ENCODE peak calls at places on chromosome 7, in five cellular contexts. One of them, this sample, is unnamed. For H3K9me3 and H3K4me1, the result is how much of the 10 kb centered on the place peaks cover.

GRCh38 chr7:100974021-100974420 is 4.7 kb downstream of the MUC12 start:
- DNase-seq in tibial artery: no peak
- DNase-seq in aorta: no peak
- DNase-seq in stomach: no peak
- DNase-seq in heart right ventricle: no peak
- DNase-seq in this sample: no peak

GRCh38 chr7:93198472-93198871 is 27.8 kb downstream of the HEPACAM2 start:
- DNase-seq in tibial artery: no peak
- DNase-seq in stomach: no peak
- DNase-seq in heart right ventricle: no peak
- DNase-seq in aorta: no peak
- DNase-seq in this sample: no peak

GRCh38 chr7:16646427-16647081 is 573 bp downstream of the BZW2 start:
- DNase-seq in aorta: peak
- DNase-seq in heart right ventricle: no peak
- DNase-seq in tibial artery: peak
- DNase-seq in stomach: no peak
- DNase-seq in this sample: no peak

GRCh38 chr7:137953043-137953691 is 48.7 kb downstream of the CREB3L2 start:
- DNase-seq in tibial artery: no peak
- DNase-seq in stomach: no peak
- DNase-seq in heart right ventricle: no peak
- DNase-seq in aorta: no peak
- DNase-seq in this sample: no peak

GRCh38 chr7:21041666-21042065 is 255.0 kb upstream of the SP8 start:
- DNase-seq in stomach: no peak
- DNase-seq in tibial artery: no peak
- DNase-seq in heart right ventricle: no peak
- DNase-seq in aorta: no peak
- DNase-seq in this sample: no peak

GRCh38 chr7:98970031-98970615 is 91.8 kb downstream of the TRRAP start:
- DNase-seq in stomach: no peak
- DNase-seq in heart right ventricle: no peak
- DNase-seq in aorta: no peak
- DNase-seq in tibial artery: no peak
- DNase-seq in this sample: no peak

GRCh38 chr7:143434660-143435059 is 8.6 kb upstream of the TAS2R60 start:
- DNase-seq in tibial artery: no peak
- DNase-seq in aorta: peak
- DNase-seq in stomach: no peak
- DNase-seq in heart right ventricle: peak
- DNase-seq in this sample: no peak

GRCh38 chr7:87445897-87446296 is 29.6 kb downstream of the ABCB4 start:
- DNase-seq in aorta: no peak
- DNase-seq in stomach: no peak
- DNase-seq in heart right ventricle: no peak
- DNase-seq in tibial artery: no peak
- DNase-seq in this sample: no peak

GRCh38 chr7:53426145-53426750 is 390.8 kb downstream of the POM121L12 start:
- DNase-seq in aorta: no peak
- DNase-seq in stomach: no peak
- DNase-seq in heart right ventricle: no peak
- DNase-seq in tibial artery: no peak
- DNase-seq in this sample: no peak

GRCh38 chr7:93301736-93302135 is 69.6 kb downstream of the VPS50 start:
- DNase-seq in heart right ventricle: no peak
- DNase-seq in tibial artery: no peak
- DNase-seq in stomach: no peak
- DNase-seq in aorta: no peak
- DNase-seq in this sample: no peak

GRCh38 chr7:157762824-157763223 is 426.0 kb downstream of the DNAJB6 start:
- DNase-seq in stomach: no peak
- DNase-seq in tibial artery: no peak
- DNase-seq in aorta: peak
- DNase-seq in heart right ventricle: no peak
- DNase-seq in this sample: peak

GRCh38 chr7:157766098-157766497 is 429.3 kb downstream of the DNAJB6 start:
- DNase-seq in heart right ventricle: no peak
- DNase-seq in tibial artery: no peak
- DNase-seq in stomach: no peak
- DNase-seq in aorta: no peak
- DNase-seq in this sample: no peak

GRCh38 chr7:157764193-157764592 is 427.4 kb downstream of the DNAJB6 start:
- DNase-seq in aorta: no peak
- DNase-seq in heart right ventricle: no peak
- DNase-seq in stomach: no peak
- DNase-seq in tibial artery: no peak
- DNase-seq in this sample: no peak

GRCh38 chr7:157764946-157765537 is 428.2 kb downstream of the DNAJB6 start:
- DNase-seq in aorta: no peak
- DNase-seq in stomach: no peak
- DNase-seq in tibial artery: no peak
- DNase-seq in heart right ventricle: no peak
- DNase-seq in this sample: no peak

GRCh38 chr7:157763279-157764000 is 426.6 kb downstream of the DNAJB6 start:
- DNase-seq in stomach: no peak
- DNase-seq in heart right ventricle: no peak
- DNase-seq in aorta: peak
- DNase-seq in tibial artery: no peak
- DNase-seq in this sample: peak
- H3K9me3 ChIP-seq in stomach: under half
- H3K9me3 ChIP-seq in heart right ventricle: under half
- H3K9me3 ChIP-seq in aorta: under half
- H3K9me3 ChIP-seq in tibial artery: under half
- H3K9me3 ChIP-seq in this sample: under half

GRCh38 chr7:131066635-131067034 is 261.0 kb upstream of the MKLN1 start:
- DNase-seq in stomach: no peak
- DNase-seq in aorta: no peak
- DNase-seq in tibial artery: no peak
- DNase-seq in heart right ventricle: no peak
- DNase-seq in this sample: no peak

GRCh38 chr7:131072505-131073091 is 255.1 kb upstream of the MKLN1 start:
- DNase-seq in aorta: no peak
- DNase-seq in heart right ventricle: no peak
- DNase-seq in stomach: no peak
- DNase-seq in tibial artery: no peak
- DNase-seq in this sample: no peak

GRCh38 chr7:131071786-131072504 is 255.7 kb upstream of the MKLN1 start:
- DNase-seq in heart right ventricle: no peak
- DNase-seq in tibial artery: no peak
- DNase-seq in aorta: no peak
- DNase-seq in stomach: peak
- DNase-seq in this sample: peak

GRCh38 chr7:131067220-131067619 is 260.5 kb upstream of the MKLN1 start:
- DNase-seq in aorta: no peak
- DNase-seq in heart right ventricle: no peak
- DNase-seq in stomach: no peak
- DNase-seq in tibial artery: no peak
- DNase-seq in this sample: no peak

DNA sequence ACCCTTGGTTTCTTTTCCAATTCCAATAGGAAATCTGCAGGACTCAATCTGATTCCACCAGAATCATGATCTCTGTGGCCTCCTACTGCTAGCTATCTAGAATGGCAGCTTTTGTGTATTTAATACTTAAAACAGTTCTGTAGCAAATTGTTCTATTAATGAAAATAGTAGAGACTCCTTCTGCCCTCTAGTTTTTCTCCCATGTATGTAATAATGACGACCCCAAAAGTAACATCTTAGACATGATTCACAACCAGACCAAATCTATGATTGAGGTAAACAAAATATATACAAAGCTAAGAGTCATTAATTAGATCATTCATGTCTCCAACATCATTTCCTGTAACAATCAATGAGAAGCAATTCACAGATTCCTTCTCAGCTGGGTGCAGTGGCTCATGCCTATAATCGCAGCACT is 259.1 kb upstream of the MKLN1 start:
- DNase-seq in aorta: no peak
- DNase-seq in stomach: no peak
- DNase-seq in tibial artery: no peak
- DNase-seq in heart right ventricle: no peak
- DNase-seq in this sample: no peak
- H3K4me1 ChIP-seq in aorta: under half
- H3K4me1 ChIP-seq in stomach: half or more
- H3K4me1 ChIP-seq in tibial artery: half or more
- H3K4me1 ChIP-seq in heart right ventricle: under half
- H3K4me1 ChIP-seq in this sample: under half

GRCh38 chr7:6691609-6692106 is 15.1 kb downstream of the ZNF12 start:
- DNase-seq in tibial artery: no peak
- DNase-seq in stomach: no peak
- DNase-seq in heart right ventricle: no peak
- DNase-seq in aorta: no peak
- DNase-seq in this sample: no peak
- H3K9me3 ChIP-seq in tibial artery: under half
- H3K9me3 ChIP-seq in stomach: half or more
- H3K9me3 ChIP-seq in heart right ventricle: half or more
- H3K9me3 ChIP-seq in aorta: under half
- H3K9me3 ChIP-seq in this sample: half or more

DNA sequence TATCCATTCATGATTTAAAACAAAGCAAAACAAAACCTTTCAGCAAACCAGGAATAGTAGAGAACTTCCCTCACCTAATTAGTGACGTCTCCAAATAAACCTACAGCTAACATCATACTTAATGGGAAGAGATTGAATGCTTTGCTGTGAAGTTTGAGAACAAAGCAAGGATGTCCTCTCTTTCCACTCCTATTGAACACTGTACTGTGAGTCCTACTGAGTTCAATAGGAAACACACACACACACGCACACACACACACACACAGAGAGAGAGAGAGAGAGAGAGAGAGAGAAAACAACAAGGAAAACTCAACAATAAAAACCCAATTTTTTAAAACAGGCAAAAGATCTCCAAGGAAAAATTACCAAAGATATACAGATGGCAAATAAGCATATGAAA is 32.3 kb downstream of the PODXL start:
- DNase-seq in tibial artery: no peak
- DNase-seq in aorta: no peak
- DNase-seq in heart right ventricle: no peak
- DNase-seq in stomach: no peak
- DNase-seq in this sample: no peak
- H3K4me1 ChIP-seq in tibial artery: under half
- H3K4me1 ChIP-seq in aorta: under half
- H3K4me1 ChIP-seq in heart right ventricle: half or more
- H3K4me1 ChIP-seq in stomach: under half
- H3K4me1 ChIP-seq in this sample: under half

DNA sequence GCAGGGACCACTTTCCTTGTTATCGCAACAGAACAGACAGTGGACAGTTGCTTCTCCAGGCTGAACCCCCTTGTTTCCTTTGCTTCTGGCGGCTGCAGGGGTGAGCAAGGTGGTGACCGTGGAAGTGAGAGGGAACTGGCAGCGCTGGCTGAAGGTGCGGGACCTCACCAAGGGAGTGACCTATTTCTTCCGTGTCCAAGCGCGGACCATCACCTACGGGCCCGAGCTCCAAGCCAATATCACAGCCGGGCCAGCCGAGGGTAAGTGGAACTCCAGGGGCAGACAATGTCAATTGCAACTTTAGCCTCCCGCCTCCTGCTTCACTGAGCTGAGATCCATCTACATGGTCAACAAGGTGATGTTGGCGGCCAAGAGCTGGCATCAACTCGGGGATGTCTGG is 462.1 kb upstream of the FOXK1 start:
- DNase-seq in stomach: no peak
- DNase-seq in tibial artery: no peak
- DNase-seq in heart right ventricle: no peak
- DNase-seq in aorta: no peak
- DNase-seq in this sample: no peak
- H3K9me3 ChIP-seq in stomach: under half
- H3K9me3 ChIP-seq in tibial artery: under half
- H3K9me3 ChIP-seq in heart right ventricle: under half
- H3K9me3 ChIP-seq in aorta: under half
- H3K9me3 ChIP-seq in this sample: under half

GRCh38 chr7:155738652-155739537 is 73.4 kb downstream of the SHH start:
- DNase-seq in heart right ventricle: peak
- DNase-seq in aorta: peak
- DNase-seq in tibial artery: peak
- DNase-seq in stomach: peak
- DNase-seq in this sample: peak
- H3K4me1 ChIP-seq in heart right ventricle: under half
- H3K4me1 ChIP-seq in aorta: under half
- H3K4me1 ChIP-seq in tibial artery: under half
- H3K4me1 ChIP-seq in stomach: under half
- H3K4me1 ChIP-seq in this sample: under half